ENCODE peak calls at places on chromosomes 6 and 20, in seven cellular contexts. H is GM18507; Y is H4; L is T-helper 2 cell; U is activated T-helper 1 cell treated with anti-CD3 and anti-CD28 coated beads, Interleukin-2, amount 50 U/mL, for 16 hours; N is mucosa of descending colon; Z is SK-MEL-5. F is an unnamed sample.

GRCh38 chr6:170076466-170077165 is 214.3 kb downstream of the DLL1 start:
- DNase-seq in Z (no peak), Y (no peak), H (no peak), U (peak; percentile 2), L (no peak), N (no peak), F (no peak)

GRCh38 chr6:17630511-17631073 is 30.5 kb downstream of the FAM8A1 start:
- DNase-seq in Y (peak; percentile 11), L (no peak), Z (no peak), H (no peak), N (no peak), U (no peak), F (no peak)

GRCh38 chr20:14521436-14521835 is 184.0 kb upstream of the FLRT3 start:
- DNase-seq in L (no peak), H (no peak), N (no peak), Z (no peak), U (no peak), Y (no peak), F (no peak)

GRCh38 chr6:32833599-32834155 is 4.9 kb downstream of the TAP2 start:
- DNase-seq in U (no peak), L (no peak), Z (peak; percentile 73), H (no peak), N (no peak), Y (no peak), F (no peak)

GRCh38 chr20:48797275-48797825 is 30.4 kb downstream of the PREX1 start:
- DNase-seq in L (no peak), U (no peak), Y (no peak), H (no peak), Z (peak; percentile 33), N (no peak), F (no peak)

GRCh38 chr6:95658896-95659295 is 81.6 kb downstream of the MANEA start:
- DNase-seq in N (no peak), L (no peak), H (no peak), Y (no peak), Z (no peak), U (no peak), F (no peak)

GRCh38 chr6:78483141-78483540 is 384.2 kb upstream of the IRAK1BP1 start:
- DNase-seq in L (no peak), Y (no peak), N (no peak), Z (no peak), H (no peak), U (no peak), F (no peak)

GRCh38 chr6:147448212-147448611 is 60.3 kb upstream of the SAMD5 start:
- DNase-seq in L (no peak), Y (no peak), H (no peak), N (no peak), Z (no peak), U (no peak), F (no peak)

GRCh38 chr20:62716198-62716940 is 7.7 kb downstream of the NTSR1 start:
- DNase-seq in N (no peak), U (peak; percentile 16), Y (no peak), H (no peak), Z (no peak), L (no peak), F (no peak)

GRCh38 chr20:50278377-50278683 is 87.7 kb downstream of the CEBPB start:
- DNase-seq in Z (no peak), N (no peak), H (no peak), L (no peak), Y (no peak), U (no peak), F (no peak)

GRCh38 chr6:20875369-20875963 is 341.2 kb downstream of the CDKAL1 start:
- DNase-seq in N (peak; percentile 38), U (no peak), Z (peak; percentile 75), L (no peak), H (no peak), Y (peak; percentile 31), F (no peak)

GRCh38 chr6:28587011-28587745 is 61.5 kb downstream of the GPX5 start:
- DNase-seq in H (no peak), L (peak; percentile 27), Z (no peak), U (peak; percentile 22), Y (peak; percentile 72), N (peak; percentile 83), F (peak; percentile 45)

GRCh38 chr6:34055223-34055933 is 90.5 kb downstream of the GRM4 start:
- DNase-seq in Y (peak; percentile 53), Z (peak; percentile 70), U (peak; percentile 41), H (peak; percentile 32), N (peak; percentile 75), L (peak; percentile 39), F (peak; percentile 76)

GRCh38 chr20:25496968-25497401 is 88.3 kb downstream of the NINL start:
- DNase-seq in U (no peak), H (no peak), N (no peak), Y (peak; percentile 73), Z (no peak), L (no peak), F (no peak)

GRCh38 chr6:131682427-131682826 is 18.8 kb downstream of the OR2A4 start:
- DNase-seq in H (no peak), U (no peak), L (no peak), Y (no peak), N (no peak), Z (no peak), F (no peak)

GRCh38 chr20:831956-832355 is 1.6 kb upstream of the FAM110A start:
- DNase-seq in N (no peak), L (no peak), H (no peak), U (no peak), Y (no peak), Z (no peak), F (no peak)

GRCh38 chr6:3019749-3020320 is 20.1 kb downstream of the NQO2 start:
- DNase-seq in U (no peak), Z (no peak), Y (no peak), H (no peak), N (no peak), L (no peak), F (no peak)

GRCh38 chr6:138722425-138723371 is 50.9 kb upstream of the CCDC28A start:
- DNase-seq in N (no peak), H (no peak), L (no peak), Z (peak; percentile 98), Y (peak; percentile 17), U (no peak), F (no peak)

GRCh38 chr20:8986631-8987030 is 82.3 kb upstream of the PLCB4 start:
- DNase-seq in L (no peak), N (no peak), U (no peak), H (no peak), Z (no peak), Y (no peak), F (no peak)

GRCh38 chr6:4613381-4613780 is 162.8 kb upstream of the CDYL start:
- DNase-seq in H (no peak), Z (peak; percentile 50), L (no peak), N (no peak), Y (no peak), U (no peak), F (no peak)

GRCh38 chr20:10217517-10218410 is 866 bp upstream of the SNAP25 start:
- DNase-seq in N (no peak), Y (peak; percentile 91), L (no peak), Z (peak; percentile 54), H (no peak), U (no peak), F (no peak)

GRCh38 chr6:31386977-31387376 is 16.4 kb upstream of the MICA start:
- DNase-seq in L (no peak), Y (no peak), H (no peak), U (no peak), Z (no peak), N (no peak), F (no peak)

GRCh38 chr6:161318456-161318855 is 44.6 kb upstream of the AGPAT4 start:
- DNase-seq in Z (peak; percentile 92), U (no peak), Y (no peak), L (no peak), N (no peak), H (no peak), F (no peak)

F was measured in GM12892.